ENCODE peak calls at places on chromosomes 1 and 21, in eight cellular contexts. Y, S, T, X, W, K, B and V are unnamed samples.

GRCh38 chr1:14522331-14523241 is 75.9 kb upstream of the KAZN start:
- DNase-seq in Y (no peak), S (peak), T (no peak), X (peak), W (peak), K (no peak), B (no peak), V (peak)

GRCh38 chr1:241972703-241973375 is 15.3 kb downstream of the BECN2 start:
- DNase-seq in Y (no peak), S (peak), T (no peak), X (no peak), W (no peak), K (peak), B (no peak), V (peak)

GRCh38 chr21:36113647-36114428 is 21.0 kb upstream of the CBR3 start:
- DNase-seq in Y (peak), S (no peak), T (peak), X (no peak), W (no peak), K (no peak), B (peak), V (no peak)

GRCh38 chr1:221097479-221098281 is 218.4 kb downstream of the HLX start:
- DNase-seq in Y (no peak), S (peak), T (no peak), X (no peak), W (no peak), K (no peak), B (no peak), V (peak)

GRCh38 chr1:10286244-10286643 is 75.9 kb downstream of the KIF1B start:
- DNase-seq in Y (no peak), S (peak), T (no peak), X (no peak), W (no peak), K (no peak), B (no peak), V (no peak)

GRCh38 chr1:24413350-24414163 is at the start of gene STPG1:
- DNase-seq in Y (peak), S (peak), T (peak), X (peak), W (peak), K (no peak), B (peak), V (peak)

GRCh38 chr1:109906160-109906838 is 4.3 kb upstream of the CSF1 start:
- DNase-seq in Y (peak), S (no peak), T (no peak), X (no peak), W (no peak), K (no peak), B (no peak), V (peak)

GRCh38 chr1:43509740-43510375 is 20.8 kb upstream of the PTPRF start:
- DNase-seq in Y (no peak), S (no peak), T (no peak), X (peak), W (no peak), K (no peak), B (no peak), V (no peak)

GRCh38 chr1:191963781-191964455 is 194.3 kb upstream of the RGS18 start:
- DNase-seq in Y (no peak), S (peak), T (no peak), X (no peak), W (no peak), K (peak), B (no peak), V (peak)

GRCh38 chr1:236133802-236134201 is 8.5 kb upstream of the GPR137B start:
- DNase-seq in Y (no peak), S (no peak), T (no peak), X (no peak), W (no peak), K (no peak), B (no peak), V (no peak)

GRCh38 chr1:47317841-47318240 is 3.9 kb upstream of the STIL start:
- DNase-seq in Y (no peak), S (peak), T (no peak), X (no peak), W (no peak), K (no peak), B (no peak), V (peak)

GRCh38 chr1:6385673-6386191 is 7.8 kb downstream of the ACOT7 start:
- DNase-seq in Y (no peak), S (peak), T (peak), X (no peak), W (no peak), K (no peak), B (peak), V (peak)

GRCh38 chr1:219088778-219089557 is 84.7 kb upstream of the LYPLAL1 start:
- DNase-seq in Y (no peak), S (peak), T (peak), X (no peak), W (peak), K (no peak), B (peak), V (peak)

GRCh38 chr1:157496121-157496526 is 56.2 kb downstream of the FCRL5 start:
- DNase-seq in Y (no peak), S (peak), T (no peak), X (no peak), W (no peak), K (peak), B (no peak), V (peak)

GRCh38 chr1:111334169-111334568 is 43.5 kb downstream of the CHIA start:
- DNase-seq in Y (peak), S (peak), T (no peak), X (no peak), W (no peak), K (peak), B (no peak), V (peak)

GRCh38 chr1:86339421-86339820 is 56.7 kb downstream of the ODF2L start:
- DNase-seq in Y (no peak), S (no peak), T (no peak), X (no peak), W (peak), K (no peak), B (no peak), V (no peak)

GRCh38 chr21:44304846-44305245 is 5.0 kb downstream of the PFKL start:
- DNase-seq in Y (peak), S (peak), T (no peak), X (no peak), W (no peak), K (peak), B (no peak), V (peak)

GRCh38 chr1:8862528-8862927 is 16.0 kb downstream of the ENO1 start:
- DNase-seq in Y (no peak), S (no peak), T (no peak), X (no peak), W (no peak), K (peak), B (no peak), V (peak)

GRCh38 chr21:44871576-44872265 is 1.8 kb downstream of the PTTG1IP start:
- DNase-seq in Y (no peak), S (peak), T (no peak), X (no peak), W (peak), K (no peak), B (peak), V (peak)

GRCh38 chr1:153945795-153946621 is 510 bp downstream of the DENND4B start:
- DNase-seq in Y (peak), S (peak), T (peak), X (peak), W (peak), K (peak), B (peak), V (peak)

GRCh38 chr1:40141878-40142535 is 19.2 kb upstream of the RLF start:
- DNase-seq in Y (no peak), S (no peak), T (no peak), X (no peak), W (no peak), K (no peak), B (no peak), V (peak)

GRCh38 chr1:41482001-41482765 is 2.3 kb downstream of the EDN2 start:
- DNase-seq in Y (no peak), S (no peak), T (peak), X (no peak), W (no peak), K (peak), B (peak), V (no peak)

GRCh38 chr21:26490771-26491170 is 82.3 kb downstream of the CYYR1 start:
- DNase-seq in Y (no peak), S (peak), T (no peak), X (no peak), W (no peak), K (no peak), B (no peak), V (no peak)

GRCh38 chr1:235624751-235625192 is 24.8 kb downstream of the GNG4 start:
- DNase-seq in Y (no peak), S (peak), T (no peak), X (no peak), W (no peak), K (no peak), B (no peak), V (no peak)

GRCh38 chr1:18322353-18323032 is 158.2 kb upstream of the KLHDC7A start:
- DNase-seq in Y (no peak), S (no peak), T (no peak), X (no peak), W (no peak), K (no peak), B (no peak), V (no peak)

GRCh38 chr1:201676061-201676644 is 137.2 kb downstream of the NAV1 start:
- DNase-seq in Y (no peak), S (peak), T (peak), X (no peak), W (no peak), K (no peak), B (peak), V (peak)

GRCh38 chr1:162279099-162279498 is 97.6 kb downstream of the SPATA46 start:
- DNase-seq in Y (no peak), S (no peak), T (no peak), X (no peak), W (peak), K (no peak), B (no peak), V (no peak)

GRCh38 chr1:51607676-51608075 is 9.2 kb upstream of the OSBPL9 start:
- DNase-seq in Y (no peak), S (no peak), T (no peak), X (no peak), W (no peak), K (no peak), B (no peak), V (no peak)

GRCh38 chr1:47931395-47931794 is 65.8 kb downstream of the TRABD2B start:
- DNase-seq in Y (no peak), S (no peak), T (no peak), X (no peak), W (no peak), K (no peak), B (no peak), V (peak)

GRCh38 chr1:95116666-95117206 is 419 bp upstream of the TLCD4 start:
- DNase-seq in Y (peak), S (peak), T (peak), X (no peak), W (peak), K (peak), B (peak), V (peak)

GRCh38 chr1:38134294-38134755 is 87.7 kb upstream of the POU3F1 start:
- DNase-seq in Y (no peak), S (no peak), T (no peak), X (no peak), W (no peak), K (no peak), B (no peak), V (no peak)

GRCh38 chr1:209884249-209884648 is 53.8 kb upstream of the SYT14 start:
- DNase-seq in Y (no peak), S (peak), T (no peak), X (no peak), W (no peak), K (no peak), B (no peak), V (peak)

GRCh38 chr1:204426474-204426873 is 14.9 kb upstream of the PPP1R15B start:
- DNase-seq in Y (no peak), S (no peak), T (no peak), X (peak), W (no peak), K (no peak), B (no peak), V (no peak)

GRCh38 chr21:44718571-44718970 is 7.2 kb upstream of the TSPEAR start:
- DNase-seq in Y (no peak), S (no peak), T (no peak), X (peak), W (no peak), K (no peak), B (peak), V (no peak)

GRCh38 chr1:203914292-203914691 is 52.9 kb downstream of the SNRPE start:
- DNase-seq in Y (no peak), S (no peak), T (no peak), X (no peak), W (no peak), K (no peak), B (no peak), V (no peak)

GRCh38 chr1:71462247-71462646 is 381.4 kb upstream of the ZRANB2 start:
- DNase-seq in Y (no peak), S (no peak), T (no peak), X (no peak), W (no peak), K (no peak), B (no peak), V (no peak)

GRCh38 chr1:33255347-33256311 is 663 bp upstream of the ZNF362 start:
- DNase-seq in Y (peak), S (peak), T (peak), X (peak), W (peak), K (no peak), B (peak), V (peak)

GRCh38 chr1:18557621-18558465 is 72.8 kb upstream of the PAX7 start:
- DNase-seq in Y (peak), S (no peak), T (peak), X (no peak), W (no peak), K (no peak), B (peak), V (no peak)

GRCh38 chr1:184189361-184189760 is 137.8 kb downstream of the TSEN15 start:
- DNase-seq in Y (no peak), S (no peak), T (no peak), X (no peak), W (no peak), K (peak), B (no peak), V (no peak)